ENCODE peak calls at places on chromosomes 16 and 17, in seven cellular contexts. One of them, this sample, is unnamed.

GRCh38 chr16:67158637-67159600 is 790 bp downstream of the TRADD start:
- DNase-seq in EL: peak
- DNase-seq in effector CD4-positive, alpha-beta T cell: peak
- DNase-seq in activated naive CD4-positive, alpha-beta T cell treated with anti-CD3 and anti-CD28 coated beads for 36 hours: peak
- DNase-seq in upper lobe of left lung: peak
- DNase-seq in fibroblast of pulmonary artery: peak
- DNase-seq in NCI-H524: peak
- DNase-seq in this sample: no peak

GRCh38 chr17:66458782-66459181 is 156.4 kb downstream of the PRKCA start:
- DNase-seq in EL: no peak
- DNase-seq in effector CD4-positive, alpha-beta T cell: no peak
- DNase-seq in activated naive CD4-positive, alpha-beta T cell treated with anti-CD3 and anti-CD28 coated beads for 36 hours: no peak
- DNase-seq in upper lobe of left lung: no peak
- DNase-seq in fibroblast of pulmonary artery: no peak
- DNase-seq in NCI-H524: no peak
- DNase-seq in this sample: no peak

GRCh38 chr17:62194401-62194800 is 129.3 kb upstream of the MED13 start:
- DNase-seq in EL: no peak
- DNase-seq in effector CD4-positive, alpha-beta T cell: no peak
- DNase-seq in activated naive CD4-positive, alpha-beta T cell treated with anti-CD3 and anti-CD28 coated beads for 36 hours: no peak
- DNase-seq in upper lobe of left lung: no peak
- DNase-seq in fibroblast of pulmonary artery: no peak
- DNase-seq in NCI-H524: no peak
- DNase-seq in this sample: no peak

GRCh38 chr16:75922250-75922649 is 196.0 kb upstream of the CPHXL start:
- DNase-seq in EL: no peak
- DNase-seq in effector CD4-positive, alpha-beta T cell: no peak
- DNase-seq in activated naive CD4-positive, alpha-beta T cell treated with anti-CD3 and anti-CD28 coated beads for 36 hours: no peak
- DNase-seq in upper lobe of left lung: no peak
- DNase-seq in fibroblast of pulmonary artery: no peak
- DNase-seq in NCI-H524: no peak
- DNase-seq in this sample: no peak

GRCh38 chr17:27522028-27522639 is 65.9 kb downstream of the KSR1 start:
- DNase-seq in EL: no peak
- DNase-seq in effector CD4-positive, alpha-beta T cell: no peak
- DNase-seq in activated naive CD4-positive, alpha-beta T cell treated with anti-CD3 and anti-CD28 coated beads for 36 hours: no peak
- DNase-seq in upper lobe of left lung: no peak
- DNase-seq in fibroblast of pulmonary artery: no peak
- DNase-seq in NCI-H524: no peak
- DNase-seq in this sample: no peak

GRCh38 chr17:43849116-43849515 is 2.1 kb downstream of the CD300LG start:
- DNase-seq in EL: no peak
- DNase-seq in effector CD4-positive, alpha-beta T cell: no peak
- DNase-seq in activated naive CD4-positive, alpha-beta T cell treated with anti-CD3 and anti-CD28 coated beads for 36 hours: no peak
- DNase-seq in upper lobe of left lung: no peak
- DNase-seq in fibroblast of pulmonary artery: no peak
- DNase-seq in NCI-H524: no peak
- DNase-seq in this sample: no peak

GRCh38 chr17:61874075-61874474 is 10.7 kb upstream of the BRIP1 start:
- DNase-seq in EL: no peak
- DNase-seq in effector CD4-positive, alpha-beta T cell: no peak
- DNase-seq in activated naive CD4-positive, alpha-beta T cell treated with anti-CD3 and anti-CD28 coated beads for 36 hours: no peak
- DNase-seq in upper lobe of left lung: no peak
- DNase-seq in fibroblast of pulmonary artery: no peak
- DNase-seq in NCI-H524: no peak
- DNase-seq in this sample: no peak

GRCh38 chr16:48450367-48450766 is 65.2 kb upstream of the SIAH1 start:
- DNase-seq in EL: no peak
- DNase-seq in effector CD4-positive, alpha-beta T cell: no peak
- DNase-seq in activated naive CD4-positive, alpha-beta T cell treated with anti-CD3 and anti-CD28 coated beads for 36 hours: no peak
- DNase-seq in upper lobe of left lung: no peak
- DNase-seq in fibroblast of pulmonary artery: no peak
- DNase-seq in NCI-H524: no peak
- DNase-seq in this sample: no peak

GRCh38 chr17:21167303-21167702 is 40.5 kb downstream of the DHRS7B start:
- DNase-seq in EL: peak
- DNase-seq in effector CD4-positive, alpha-beta T cell: no peak
- DNase-seq in activated naive CD4-positive, alpha-beta T cell treated with anti-CD3 and anti-CD28 coated beads for 36 hours: no peak
- DNase-seq in upper lobe of left lung: no peak
- DNase-seq in fibroblast of pulmonary artery: peak
- DNase-seq in NCI-H524: no peak
- DNase-seq in this sample: no peak

GRCh38 chr16:86343111-86343642 is 167.2 kb upstream of the FOXF1 start:
- DNase-seq in EL: peak
- DNase-seq in effector CD4-positive, alpha-beta T cell: no peak
- DNase-seq in activated naive CD4-positive, alpha-beta T cell treated with anti-CD3 and anti-CD28 coated beads for 36 hours: no peak
- DNase-seq in upper lobe of left lung: no peak
- DNase-seq in fibroblast of pulmonary artery: peak
- DNase-seq in NCI-H524: no peak
- DNase-seq in this sample: no peak

GRCh38 chr17:1228752-1229353 is 41.4 kb upstream of the BHLHA9 start:
- DNase-seq in EL: no peak
- DNase-seq in effector CD4-positive, alpha-beta T cell: no peak
- DNase-seq in activated naive CD4-positive, alpha-beta T cell treated with anti-CD3 and anti-CD28 coated beads for 36 hours: no peak
- DNase-seq in upper lobe of left lung: peak
- DNase-seq in fibroblast of pulmonary artery: no peak
- DNase-seq in NCI-H524: no peak
- DNase-seq in this sample: no peak

GRCh38 chr16:58481931-58482330 is 18.0 kb upstream of the NDRG4 start:
- DNase-seq in EL: peak
- DNase-seq in effector CD4-positive, alpha-beta T cell: no peak
- DNase-seq in activated naive CD4-positive, alpha-beta T cell treated with anti-CD3 and anti-CD28 coated beads for 36 hours: no peak
- DNase-seq in upper lobe of left lung: no peak
- DNase-seq in fibroblast of pulmonary artery: no peak
- DNase-seq in NCI-H524: no peak
- DNase-seq in this sample: no peak

GRCh38 chr17:39351508-39351907 is 49.9 kb downstream of the FBXL20 start:
- DNase-seq in EL: no peak
- DNase-seq in effector CD4-positive, alpha-beta T cell: no peak
- DNase-seq in activated naive CD4-positive, alpha-beta T cell treated with anti-CD3 and anti-CD28 coated beads for 36 hours: no peak
- DNase-seq in upper lobe of left lung: no peak
- DNase-seq in fibroblast of pulmonary artery: no peak
- DNase-seq in NCI-H524: no peak
- DNase-seq in this sample: no peak

GRCh38 chr16:74999208-74999682 is 421 bp downstream of the ZNRF1 start:
- DNase-seq in EL: peak
- DNase-seq in effector CD4-positive, alpha-beta T cell: no peak
- DNase-seq in activated naive CD4-positive, alpha-beta T cell treated with anti-CD3 and anti-CD28 coated beads for 36 hours: peak
- DNase-seq in upper lobe of left lung: peak
- DNase-seq in fibroblast of pulmonary artery: no peak
- DNase-seq in NCI-H524: peak
- DNase-seq in this sample: peak

GRCh38 chr16:751152-752007 is 9.2 kb upstream of the MSLN start:
- DNase-seq in EL: no peak
- DNase-seq in effector CD4-positive, alpha-beta T cell: no peak
- DNase-seq in activated naive CD4-positive, alpha-beta T cell treated with anti-CD3 and anti-CD28 coated beads for 36 hours: no peak
- DNase-seq in upper lobe of left lung: peak
- DNase-seq in fibroblast of pulmonary artery: no peak
- DNase-seq in NCI-H524: peak
- DNase-seq in this sample: no peak

GRCh38 chr16:58157239-58157638 is 28.1 kb upstream of the CFAP20 start:
- DNase-seq in EL: no peak
- DNase-seq in effector CD4-positive, alpha-beta T cell: no peak
- DNase-seq in activated naive CD4-positive, alpha-beta T cell treated with anti-CD3 and anti-CD28 coated beads for 36 hours: no peak
- DNase-seq in upper lobe of left lung: no peak
- DNase-seq in fibroblast of pulmonary artery: no peak
- DNase-seq in NCI-H524: no peak
- DNase-seq in this sample: no peak

GRCh38 chr16:50398336-50398735 is 29.5 kb upstream of the BRD7 start:
- DNase-seq in EL: no peak
- DNase-seq in effector CD4-positive, alpha-beta T cell: no peak
- DNase-seq in activated naive CD4-positive, alpha-beta T cell treated with anti-CD3 and anti-CD28 coated beads for 36 hours: no peak
- DNase-seq in upper lobe of left lung: no peak
- DNase-seq in fibroblast of pulmonary artery: no peak
- DNase-seq in NCI-H524: no peak
- DNase-seq in this sample: no peak

GRCh38 chr16:89909777-89910716 is 8.6 kb upstream of the MC1R start:
- DNase-seq in EL: peak
- DNase-seq in effector CD4-positive, alpha-beta T cell: peak
- DNase-seq in activated naive CD4-positive, alpha-beta T cell treated with anti-CD3 and anti-CD28 coated beads for 36 hours: peak
- DNase-seq in upper lobe of left lung: peak
- DNase-seq in fibroblast of pulmonary artery: peak
- DNase-seq in NCI-H524: peak
- DNase-seq in this sample: peak

GRCh38 chr17:39920218-39921210 is 2.1 kb upstream of the GSDMB start:
- DNase-seq in EL: no peak
- DNase-seq in effector CD4-positive, alpha-beta T cell: no peak
- DNase-seq in activated naive CD4-positive, alpha-beta T cell treated with anti-CD3 and anti-CD28 coated beads for 36 hours: peak
- DNase-seq in upper lobe of left lung: peak
- DNase-seq in fibroblast of pulmonary artery: no peak
- DNase-seq in NCI-H524: no peak
- DNase-seq in this sample: no peak

GRCh38 chr16:522320-523096 is 5.0 kb upstream of the CAPN15 start:
- DNase-seq in EL: no peak
- DNase-seq in effector CD4-positive, alpha-beta T cell: no peak
- DNase-seq in activated naive CD4-positive, alpha-beta T cell treated with anti-CD3 and anti-CD28 coated beads for 36 hours: no peak
- DNase-seq in upper lobe of left lung: no peak
- DNase-seq in fibroblast of pulmonary artery: no peak
- DNase-seq in NCI-H524: no peak
- DNase-seq in this sample: no peak

GRCh38 chr16:14325921-14326401 is 254.8 kb downstream of the MRTFB start:
- DNase-seq in EL: no peak
- DNase-seq in effector CD4-positive, alpha-beta T cell: no peak
- DNase-seq in activated naive CD4-positive, alpha-beta T cell treated with anti-CD3 and anti-CD28 coated beads for 36 hours: no peak
- DNase-seq in upper lobe of left lung: no peak
- DNase-seq in fibroblast of pulmonary artery: no peak
- DNase-seq in NCI-H524: peak
- DNase-seq in this sample: no peak

GRCh38 chr16:83227336-83227735 is 580.4 kb upstream of the HSBP1 start:
- DNase-seq in EL: no peak
- DNase-seq in effector CD4-positive, alpha-beta T cell: no peak
- DNase-seq in activated naive CD4-positive, alpha-beta T cell treated with anti-CD3 and anti-CD28 coated beads for 36 hours: no peak
- DNase-seq in upper lobe of left lung: no peak
- DNase-seq in fibroblast of pulmonary artery: no peak
- DNase-seq in NCI-H524: no peak
- DNase-seq in this sample: no peak

GRCh38 chr17:61221597-61222471 is 177.8 kb upstream of the TBX2 start:
- DNase-seq in EL: peak
- DNase-seq in effector CD4-positive, alpha-beta T cell: no peak
- DNase-seq in activated naive CD4-positive, alpha-beta T cell treated with anti-CD3 and anti-CD28 coated beads for 36 hours: peak
- DNase-seq in upper lobe of left lung: no peak
- DNase-seq in fibroblast of pulmonary artery: no peak
- DNase-seq in NCI-H524: no peak
- DNase-seq in this sample: no peak

GRCh38 chr17:42784361-42784760 is 4.0 kb downstream of the WNK4 start:
- DNase-seq in EL: no peak
- DNase-seq in effector CD4-positive, alpha-beta T cell: no peak
- DNase-seq in activated naive CD4-positive, alpha-beta T cell treated with anti-CD3 and anti-CD28 coated beads for 36 hours: no peak
- DNase-seq in upper lobe of left lung: peak
- DNase-seq in fibroblast of pulmonary artery: no peak
- DNase-seq in NCI-H524: no peak
- DNase-seq in this sample: no peak

This sample was measured in NCI-H226.